ENCODE peak calls at places on chromosomes 1 and 21, in four cellular contexts. W is HT1080, F is progenitor cell of endocrine pancreas, S is T47D. P is an unnamed sample.

GRCh38 chr1:218412181-218412580 is 67.0 kb downstream of the TGFB2 start:
- DNase-seq in W (peak), F (no peak), S (no peak), P (no peak)

GRCh38 chr1:165144757-165145397 is 211.6 kb downstream of the LMX1A start:
- DNase-seq in S (peak), F (peak), W (peak), P (peak)

GRCh38 chr1:101193733-101194169 is 43.1 kb upstream of the S1PR1 start:
- DNase-seq in W (no peak), F (no peak), S (no peak), P (no peak)

GRCh38 chr1:8438449-8438848 is 120.5 kb downstream of the SLC45A1 start:
- DNase-seq in S (no peak), W (no peak), F (no peak), P (no peak)

GRCh38 chr1:111895456-111895855 is 94.0 kb downstream of the KCND3 start:
- DNase-seq in W (no peak), S (no peak), F (no peak), P (no peak)

GRCh38 chr1:64476251-64476952 is 6.5 kb downstream of the CACHD1 start:
- DNase-seq in W (peak), S (no peak), F (no peak), P (no peak)

GRCh38 chr1:26767714-26768113 is 20.0 kb upstream of the PIGV start:
- DNase-seq in F (no peak), W (no peak), S (no peak), P (no peak)

GRCh38 chr1:245091171-245091621 is 63.6 kb upstream of the KIF26B start:
- DNase-seq in F (no peak), S (no peak), W (no peak), P (no peak)

GRCh38 chr1:237186733-237187132 is 144.7 kb downstream of the RYR2 start:
- DNase-seq in S (no peak), F (no peak), W (no peak), P (no peak)

GRCh38 chr1:117479086-117479485 is 111.8 kb downstream of the MAN1A2 start:
- DNase-seq in S (no peak), W (no peak), F (no peak), P (no peak)

GRCh38 chr21:41993744-41994143 is 16.4 kb downstream of the ZBTB21 start:
- DNase-seq in W (no peak), S (no peak), F (no peak), P (no peak)

GRCh38 chr1:219963432-219963831 is 35.1 kb upstream of the SLC30A10 start:
- DNase-seq in W (no peak), F (no peak), S (peak), P (no peak)

GRCh38 chr1:49046305-49046704 is 269.6 kb upstream of the BEND5 start:
- DNase-seq in W (no peak), F (no peak), S (no peak), P (no peak)

GRCh38 chr1:56908619-56909340 is 54.2 kb downstream of the C8A start:
- DNase-seq in F (no peak), W (peak), S (no peak), P (no peak)

P was measured in NCI-H748 treated with DMSO at 0.1 percent for 48 hours.